ENCODE peak calls at places on chromosomes 2 and 18, in ten cellular contexts. N, M, Y, A, I, F, T, P, E and O are unnamed samples.

GRCh38 chr2:189217546-189217945 is 38.0 kb upstream of the COL5A2 start:
- DNase-seq in N (no peak), M (no peak), Y (no peak), A (no peak), I (no peak), F (no peak), T (peak), P (peak), E (no peak), O (no peak)

GRCh38 chr2:239461551-239462515 is 61.0 kb upstream of the HDAC4 start:
- DNase-seq in N (peak), M (no peak), Y (peak), A (no peak), I (peak), F (peak), T (no peak), P (peak), E (peak), O (no peak)

GRCh38 chr2:135741395-135742306 is at the start of gene UBXN4:
- DNase-seq in N (peak), M (peak), Y (peak), A (peak), I (peak), F (peak), T (peak), P (peak), E (peak), O (peak)

GRCh38 chr2:234158812-234159211 is 108.3 kb downstream of the SPP2 start:
- DNase-seq in N (no peak), M (no peak), Y (no peak), A (peak), I (no peak), F (no peak), T (no peak), P (peak), E (no peak), O (no peak)

GRCh38 chr18:48660346-48661228 is 121.8 kb downstream of the CTIF start:
- DNase-seq in N (no peak), M (no peak), Y (no peak), A (no peak), I (peak), F (no peak), T (no peak), P (no peak), E (peak), O (no peak)

GRCh38 chr2:10779776-10780490 is 32.7 kb downstream of the PDIA6 start:
- DNase-seq in N (no peak), M (no peak), Y (no peak), A (no peak), I (no peak), F (no peak), T (no peak), P (no peak), E (peak), O (no peak)

GRCh38 chr2:54204476-54204875 is 51.6 kb downstream of the TSPYL6 start:
- DNase-seq in N (no peak), M (no peak), Y (no peak), A (no peak), I (no peak), F (no peak), T (no peak), P (peak), E (no peak), O (no peak)

GRCh38 chr2:162795312-162795711 is 43.3 kb downstream of the KCNH7 start:
- DNase-seq in N (no peak), M (no peak), Y (no peak), A (peak), I (no peak), F (no peak), T (peak), P (no peak), E (no peak), O (no peak)

GRCh38 chr2:174337337-174338154 is 2.8 kb downstream of the SP9 start:
- DNase-seq in N (peak), M (peak), Y (no peak), A (peak), I (no peak), F (peak), T (peak), P (no peak), E (no peak), O (peak)

GRCh38 chr18:1018211-1018651 is 113.6 kb downstream of the ADCYAP1 start:
- DNase-seq in N (no peak), M (no peak), Y (no peak), A (peak), I (no peak), F (no peak), T (no peak), P (peak), E (no peak), O (peak)

GRCh38 chr2:225354281-225354774 is 45.2 kb upstream of the NYAP2 start:
- DNase-seq in N (no peak), M (no peak), Y (no peak), A (peak), I (no peak), F (no peak), T (peak), P (peak), E (no peak), O (peak)

DNA sequence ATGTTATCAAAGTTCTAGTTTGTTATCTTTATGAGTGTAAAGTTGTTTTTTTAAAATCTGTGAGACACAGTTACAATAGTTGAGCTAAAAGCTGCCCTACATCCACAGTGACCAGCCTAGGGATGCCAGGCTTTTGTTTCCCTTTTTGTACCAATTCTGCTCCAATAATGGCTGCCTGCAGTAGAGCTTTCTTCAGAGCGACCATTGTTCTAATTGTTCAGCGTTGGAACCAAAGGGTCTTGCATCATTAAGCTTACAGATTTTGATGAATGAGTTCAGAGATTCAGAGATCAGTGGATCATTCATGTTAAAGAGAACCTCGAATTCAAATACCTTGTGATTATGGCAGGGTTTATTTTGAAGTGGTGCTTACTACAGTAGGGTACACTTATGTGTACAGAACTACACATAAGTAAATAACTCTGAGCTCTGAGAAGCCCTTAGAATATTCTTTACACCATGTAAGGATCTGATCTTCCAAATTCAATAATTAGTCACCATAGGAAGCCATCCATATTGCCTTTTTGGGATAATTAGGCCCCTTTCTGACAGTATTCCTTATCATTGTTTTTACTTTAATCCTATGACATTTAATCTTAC is 157.9 kb downstream of the MYO1B start:
- DNase-seq in N (no peak), M (no peak), Y (no peak), A (no peak), I (no peak), F (no peak), T (no peak), P (no peak), E (no peak), O (no peak)
- TF ChIP-seq CTCF in N (no peak), M (no peak), Y (no peak), A (no peak), I (no peak), F (no peak), T (no peak), P (no peak), E (no peak), O (no peak)

GRCh38 chr2:205323929-205324328 is 358.4 kb upstream of the NRP2 start:
- DNase-seq in N (no peak), M (no peak), Y (no peak), A (peak), I (no peak), F (no peak), T (no peak), P (no peak), E (no peak), O (no peak)
- TF ChIP-seq CTCF in N (peak), M (peak), Y (no peak), A (peak), I (no peak), F (peak), T (peak), P (peak), E (no peak), O (peak)

GRCh38 chr18:75216926-75217303 is 6.3 kb downstream of the TSHZ1 start:
- DNase-seq in N (no peak), M (no peak), Y (no peak), A (no peak), I (no peak), F (no peak), T (no peak), P (no peak), E (no peak), O (no peak)

GRCh38 chr18:75214766-75215515 is 4.3 kb downstream of the TSHZ1 start:
- DNase-seq in N (no peak), M (no peak), Y (no peak), A (no peak), I (no peak), F (no peak), T (peak), P (peak), E (no peak), O (no peak)

GRCh38 chr18:75218064-75218463 is 7.5 kb downstream of the TSHZ1 start:
- DNase-seq in N (no peak), M (no peak), Y (no peak), A (no peak), I (no peak), F (no peak), T (no peak), P (no peak), E (no peak), O (no peak)

GRCh38 chr18:75215663-75216062 is 5.1 kb downstream of the TSHZ1 start:
- DNase-seq in N (no peak), M (no peak), Y (no peak), A (peak), I (no peak), F (no peak), T (no peak), P (peak), E (no peak), O (no peak)

GRCh38 chr18:75216212-75216925 is 5.8 kb downstream of the TSHZ1 start:
- DNase-seq in N (no peak), M (no peak), Y (no peak), A (no peak), I (no peak), F (no peak), T (no peak), P (peak), E (no peak), O (no peak)
- TF ChIP-seq CTCF in N (no peak), M (no peak), Y (no peak), A (no peak), I (no peak), F (no peak), T (no peak), P (no peak), E (no peak), O (no peak)

DNA sequence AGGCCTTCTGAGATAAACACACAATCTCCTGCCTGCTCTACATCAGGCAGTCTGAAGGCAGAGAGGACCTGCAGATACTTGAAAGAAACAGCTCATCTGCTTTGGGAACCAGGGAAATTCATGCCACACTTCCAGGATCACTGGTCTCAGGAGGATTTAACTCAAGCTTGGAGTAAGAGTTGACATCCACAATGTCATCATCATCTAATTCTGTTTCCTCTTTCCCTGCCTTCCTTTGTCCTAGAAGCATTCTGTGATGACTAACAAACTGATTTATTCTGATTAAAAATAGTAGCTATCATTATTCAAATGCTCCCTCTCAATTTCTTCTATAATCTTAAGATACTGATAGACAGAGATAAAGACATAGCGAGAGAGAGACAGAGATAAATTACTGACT is 766.8 kb downstream of the BCL11A start:
- DNase-seq in N (no peak), M (no peak), Y (no peak), A (peak), I (no peak), F (no peak), T (no peak), P (no peak), E (no peak), O (no peak)
- TF ChIP-seq CTCF in N (no peak), M (no peak), Y (no peak), A (no peak), I (no peak), F (no peak), T (no peak), P (no peak), E (no peak), O (no peak)

GRCh38 chr2:160408575-160409291 is 84.9 kb downstream of the RBMS1 start:
- DNase-seq in N (no peak), M (no peak), Y (no peak), A (no peak), I (no peak), F (peak), T (peak), P (no peak), E (no peak), O (no peak)
- TF ChIP-seq CTCF in N (no peak), M (no peak), Y (no peak), A (peak), I (no peak), F (no peak), T (no peak), P (no peak), E (no peak), O (peak)

GRCh38 chr2:8303322-8303832 is 378.5 kb upstream of the ID2 start:
- DNase-seq in N (peak), M (peak), Y (no peak), A (no peak), I (no peak), F (peak), T (no peak), P (peak), E (peak), O (no peak)
- TF ChIP-seq CTCF in N (peak), M (no peak), Y (no peak), A (no peak), I (no peak), F (no peak), T (no peak), P (no peak), E (no peak), O (no peak)

GRCh38 chr18:49788327-49788908 is 24.9 kb downstream of the ACAA2 start:
- DNase-seq in N (no peak), M (peak), Y (no peak), A (peak), I (no peak), F (no peak), T (no peak), P (peak), E (no peak), O (no peak)

GRCh38 chr18:49786019-49786720 is 27.2 kb downstream of the ACAA2 start:
- DNase-seq in N (no peak), M (no peak), Y (no peak), A (no peak), I (no peak), F (no peak), T (no peak), P (no peak), E (no peak), O (no peak)

GRCh38 chr18:49778826-49779465 is 34.4 kb downstream of the ACAA2 start:
- DNase-seq in N (peak), M (no peak), Y (no peak), A (peak), I (no peak), F (no peak), T (no peak), P (peak), E (no peak), O (peak)

DNA sequence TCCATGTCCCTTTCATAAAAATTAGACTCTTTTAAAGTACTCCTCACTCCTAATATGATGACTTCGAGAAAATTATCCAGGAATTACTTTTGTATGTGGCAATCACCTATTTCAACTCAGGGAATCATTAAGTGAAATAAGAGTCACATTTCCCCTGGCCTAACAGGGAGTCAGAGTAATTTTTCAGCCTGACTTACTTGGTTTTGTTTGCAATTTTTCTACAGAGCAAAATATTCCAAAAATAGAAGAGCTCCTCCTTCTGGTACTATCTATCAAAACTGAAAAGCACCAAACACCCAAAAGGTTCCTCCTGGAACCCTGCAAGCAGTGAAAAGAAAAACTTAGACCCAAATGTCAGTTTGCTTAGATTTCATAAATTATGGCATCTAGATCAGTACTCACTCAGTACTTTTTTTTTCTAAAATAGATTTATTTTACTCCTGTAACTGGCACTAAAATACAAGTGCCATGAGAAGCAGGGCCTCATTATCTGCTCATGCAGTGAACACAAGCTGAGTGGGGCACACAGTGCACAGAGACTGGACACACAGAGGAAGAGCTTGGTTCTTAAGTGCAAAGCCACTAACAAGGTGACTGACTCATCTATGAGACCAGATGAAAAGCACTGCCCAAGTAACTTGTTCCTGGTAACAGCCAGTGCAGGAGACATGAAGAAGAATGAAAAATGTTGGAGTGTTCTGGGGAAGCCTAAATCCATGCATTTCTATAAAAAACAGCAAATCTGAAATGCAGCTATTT is 28.7 kb downstream of the ACAA2 start:
- DNase-seq in N (no peak), M (no peak), Y (no peak), A (peak), I (no peak), F (no peak), T (no peak), P (peak), E (no peak), O (no peak)
- TF ChIP-seq CTCF in N (no peak), M (no peak), Y (no peak), A (peak), I (no peak), F (peak), T (peak), P (peak), E (no peak), O (peak)